ENCODE peak calls at places on chromosomes 7 and 10, in four cellular contexts. O is GM23248; N is choroid plexus epithelial cell; F is CD8-positive, alpha-beta T cell. T is an unnamed sample.

GRCh38 chr10:77416327-77417135 is 221.1 kb downstream of the KCNMA1 start:
- DNase-seq in N (peak), F (no peak), O (peak), T (no peak)

GRCh38 chr7:22445140-22445722 is 54.8 kb downstream of the STEAP1B start:
- DNase-seq in O (no peak), N (peak), F (no peak), T (peak)

GRCh38 chr10:57303567-57303966 is 942.5 kb upstream of the ZWINT start:
- DNase-seq in O (no peak), F (no peak), N (no peak), T (no peak)

GRCh38 chr7:123460616-123461015 is 73.8 kb downstream of the IQUB start:
- DNase-seq in N (peak), F (no peak), O (peak), T (no peak)

GRCh38 chr7:27180431-27181175 is 4.4 kb downstream of the HOXA11 start:
- DNase-seq in F (no peak), O (no peak), N (no peak), T (no peak)

GRCh38 chr7:105015631-105015965 is 1.6 kb downstream of the KMT2E start:
- DNase-seq in O (peak), F (peak), N (peak), T (no peak)

GRCh38 chr7:25636871-25637283 is 408.6 kb upstream of the NPVF start:
- DNase-seq in F (no peak), O (no peak), N (peak), T (no peak)

GRCh38 chr10:107740962-107741690 is 576.6 kb upstream of the SORCS1 start:
- DNase-seq in O (peak), N (peak), F (no peak), T (no peak)

GRCh38 chr7:2896141-2896540 is 52.0 kb upstream of the GNA12 start:
- DNase-seq in N (no peak), F (no peak), O (no peak), T (no peak)

GRCh38 chr10:129761981-129762956 is 201.8 kb downstream of the EBF3 start:
- DNase-seq in O (no peak), N (no peak), F (peak), T (no peak)

GRCh38 chr10:96651998-96652431 is 65.2 kb upstream of the TM9SF3 start:
- DNase-seq in F (peak), N (no peak), O (no peak), T (peak)

GRCh38 chr10:122189185-122189584 is 81.9 kb upstream of the BTBD16 start:
- DNase-seq in F (no peak), N (no peak), O (no peak), T (no peak)

GRCh38 chr10:28984431-28984830 is 304.4 kb upstream of the LYZL1 start:
- DNase-seq in F (no peak), N (peak), O (peak), T (no peak)

GRCh38 chr7:105656922-105657521 is 75.7 kb upstream of the EFCAB10 start:
- DNase-seq in F (peak), N (peak), O (peak), T (no peak)

GRCh38 chr10:10914129-10914528 is 103.5 kb upstream of the CELF2 start:
- DNase-seq in O (no peak), N (peak), F (no peak), T (no peak)

GRCh38 chr10:109746861-109747260 is 176.4 kb downstream of the XPNPEP1 start:
- DNase-seq in O (no peak), F (no peak), N (no peak), T (no peak)

GRCh38 chr7:64881461-64882287 is 21.4 kb upstream of the ZNF273 start:
- DNase-seq in O (no peak), F (no peak), N (no peak), T (no peak)

GRCh38 chr7:151168022-151168786 is 710 bp upstream of the GBX1 start:
- DNase-seq in F (peak), O (peak), N (no peak), T (no peak)

GRCh38 chr7:122885583-122886356 is 490 bp downstream of the CADPS2 start:
- DNase-seq in F (no peak), N (peak), O (peak), T (no peak)

GRCh38 chr10:110860576-110861241 is 11.0 kb upstream of the PDCD4 start:
- DNase-seq in N (no peak), O (no peak), F (peak), T (peak)

GRCh38 chr10:6665847-6666246 is 85.8 kb upstream of the PRKCQ start:
- DNase-seq in F (peak), O (no peak), N (no peak), T (peak)

GRCh38 chr7:129066290-129067131 is 11.6 kb upstream of the TNPO3 start:
- DNase-seq in N (peak), O (peak), F (no peak), T (no peak)

GRCh38 chr7:112449353-112449752 is 907 bp upstream of the IFRD1 start:
- DNase-seq in O (peak), N (peak), F (peak), T (no peak)

GRCh38 chr10:13165177-13165576 is 3.8 kb downstream of the MCM10 start:
- DNase-seq in N (no peak), F (no peak), O (no peak), T (no peak)

GRCh38 chr7:144835166-144835611 is 664 bp downstream of the TPK1 start:
- DNase-seq in O (peak), N (peak), F (peak), T (peak)

GRCh38 chr7:47652591-47652990 is 70.7 kb upstream of the TNS3 start:
- DNase-seq in F (no peak), N (peak), O (peak), T (no peak)

GRCh38 chr7:5673125-5673524 is 108.3 kb downstream of the RNF216 start:
- DNase-seq in N (no peak), F (no peak), O (no peak), T (no peak)

GRCh38 chr7:50369408-50370026 is 65.0 kb downstream of the IKZF1 start:
- DNase-seq in N (peak), F (no peak), O (peak), T (peak)

GRCh38 chr10:14409247-14409646 is 78.5 kb upstream of the FRMD4A start:
- DNase-seq in N (no peak), O (no peak), F (no peak), T (no peak)

GRCh38 chr10:103277713-103278299 is 868 bp downstream of the INA start:
- DNase-seq in F (no peak), O (no peak), N (no peak), T (no peak)
- H3K4me3 ChIP-seq in F (no peak), O (peak), N (no peak), T (peak)

DNA sequence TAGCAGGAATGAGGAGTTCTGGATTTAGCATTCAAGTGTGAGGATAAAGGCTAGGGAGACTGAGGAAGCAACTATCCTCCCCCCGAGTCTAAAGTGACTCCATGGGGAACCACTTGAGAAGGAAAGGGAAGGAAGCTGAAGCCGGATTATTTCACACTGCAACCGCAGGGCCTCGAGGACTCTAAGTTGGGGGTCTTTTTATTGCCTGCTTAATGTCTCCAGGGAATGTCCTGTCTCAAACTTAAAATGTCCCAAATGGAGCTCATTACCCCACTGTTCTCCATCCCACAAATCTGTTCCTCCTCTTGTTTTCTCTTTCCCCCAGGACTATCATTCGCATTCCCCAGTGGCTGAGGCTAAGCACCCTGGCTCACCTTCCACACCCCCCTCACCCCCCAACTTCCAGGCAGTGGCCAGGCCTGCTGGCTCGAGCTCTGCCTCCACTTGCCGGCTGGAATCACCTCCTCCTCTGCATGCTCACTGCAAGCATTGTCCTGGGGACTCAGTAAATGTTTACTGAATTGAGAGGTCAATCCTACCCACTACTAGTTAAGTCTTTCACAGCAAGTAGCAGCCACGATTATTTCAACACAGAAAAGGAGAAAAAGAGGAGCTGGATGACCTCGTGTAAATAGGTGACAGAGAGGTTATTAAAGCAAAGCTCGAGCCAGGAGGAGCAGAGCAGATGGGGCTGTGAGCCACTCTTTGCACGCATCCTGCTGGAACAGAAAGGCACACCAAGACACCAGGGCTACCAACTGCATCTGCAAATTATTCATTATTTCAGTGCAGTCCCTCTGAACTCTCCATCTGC is 32.3 kb downstream of the HIPK2 start:
- DNase-seq in N (peak), F (no peak), O (peak), T (no peak)
- H3K4me3 ChIP-seq in N (no peak), F (no peak), O (no peak), T (no peak)

DNA sequence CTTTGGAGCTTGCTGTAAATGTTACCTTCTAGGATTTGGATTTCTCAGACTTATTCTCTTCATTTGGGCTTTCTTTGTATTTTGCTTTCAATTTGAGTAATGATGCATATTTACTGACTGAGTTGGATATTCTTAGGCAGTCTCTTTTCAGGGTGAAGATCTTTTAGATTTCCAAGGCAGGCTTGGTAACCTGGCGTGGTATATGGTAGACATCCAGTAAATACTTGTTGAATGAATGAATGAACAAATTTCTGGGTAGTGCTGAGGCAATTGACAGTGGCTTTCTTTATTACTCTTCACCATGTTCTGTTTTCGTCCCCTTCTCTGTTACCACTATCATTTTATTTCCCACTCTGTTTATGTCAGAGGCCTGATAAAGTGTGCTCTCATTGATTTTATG is 27.1 kb downstream of the BBS9 start:
- DNase-seq in O (peak), N (no peak), F (no peak), T (no peak)
- H3K4me3 ChIP-seq in O (peak), N (no peak), F (no peak), T (no peak)

GRCh38 chr10:116272497-116273221 is at the start of gene GFRA1:
- DNase-seq in O (peak), F (no peak), N (no peak), T (no peak)
- H3K4me3 ChIP-seq in O (peak), F (no peak), N (peak), T (peak)

DNA sequence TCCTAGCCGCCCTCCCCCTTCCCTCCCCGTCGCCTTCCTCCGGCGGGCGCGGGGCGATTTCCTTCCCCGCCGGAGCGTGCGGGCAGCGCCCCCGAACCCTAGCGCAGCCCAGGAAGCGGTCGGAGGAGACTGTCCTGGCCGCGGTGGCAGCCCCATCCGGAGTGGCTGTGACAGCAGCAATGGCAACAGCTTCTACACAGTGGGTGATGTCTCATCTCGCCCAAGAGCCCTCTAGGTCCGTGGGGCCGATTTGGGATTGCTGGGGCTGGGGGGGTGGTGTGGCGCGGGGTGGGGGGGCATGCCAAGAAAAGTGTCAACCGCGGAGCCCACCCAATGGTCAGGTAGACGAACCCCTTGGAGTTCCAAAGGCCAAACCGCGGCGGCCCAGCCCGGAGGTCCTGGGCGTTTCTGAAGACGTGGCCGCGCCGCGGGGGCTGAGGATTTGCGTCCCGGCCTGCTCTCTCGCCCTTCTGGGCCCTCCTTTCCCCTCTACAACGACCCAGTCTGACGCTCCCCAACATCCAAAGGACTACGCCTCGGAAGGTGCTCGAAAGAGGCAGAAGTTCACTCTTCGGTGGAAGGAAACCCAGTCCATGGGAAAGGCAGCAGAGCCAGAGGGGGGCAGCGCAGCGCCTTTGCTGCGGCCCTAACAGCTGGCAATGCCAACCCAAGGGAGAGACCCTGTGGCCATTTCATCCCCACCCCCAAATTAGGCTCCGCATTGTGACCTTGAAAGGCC is 603 bp upstream of the TWIST1 start:
- DNase-seq in N (peak), O (peak), F (no peak), T (no peak)
- H3K4me3 ChIP-seq in N (peak), O (peak), F (no peak), T (peak)

GRCh38 chr7:1592299-1592842 is 22.5 kb upstream of the PSMG3 start:
- DNase-seq in F (no peak), N (no peak), O (no peak), T (peak)

GRCh38 chr7:1590887-1591286 is 21.1 kb upstream of the PSMG3 start:
- DNase-seq in O (no peak), F (no peak), N (no peak), T (no peak)

GRCh38 chr7:1590476-1590875 is 20.6 kb upstream of the PSMG3 start:
- DNase-seq in O (no peak), N (no peak), F (no peak), T (no peak)

GRCh38 chr7:1591396-1591795 is 21.6 kb upstream of the PSMG3 start:
- DNase-seq in F (no peak), N (no peak), O (no peak), T (no peak)

GRCh38 chr7:1591876-1592275 is 22.0 kb upstream of the PSMG3 start:
- DNase-seq in N (no peak), F (no peak), O (no peak), T (peak)
- H3K4me3 ChIP-seq in N (no peak), F (peak), O (no peak), T (peak)

DNA sequence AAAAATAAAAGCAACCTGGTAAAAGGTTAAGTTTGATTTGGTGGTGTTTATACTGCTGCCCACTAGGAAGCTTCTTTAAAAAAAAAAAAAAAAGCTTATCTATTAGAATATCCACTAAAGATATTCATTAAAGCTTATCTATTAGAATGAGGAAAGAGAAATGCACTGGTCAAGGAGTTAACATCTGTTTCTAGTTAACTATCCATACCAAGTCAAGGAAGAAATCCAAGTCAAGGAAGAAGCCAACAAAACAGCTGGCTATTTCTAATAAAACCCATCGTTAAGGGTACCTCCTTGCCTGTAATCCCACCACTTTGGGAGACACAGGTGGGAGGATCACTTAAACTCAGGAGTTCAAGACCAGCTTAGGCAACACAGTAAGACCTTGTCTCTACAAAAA is 82.6 kb downstream of the JMJD1C start:
- DNase-seq in F (no peak), N (no peak), O (peak), T (no peak)
- H3K4me3 ChIP-seq in F (no peak), N (no peak), O (no peak), T (no peak)

T was measured in Jurkat, Clone E6-1.